ENCODE peak calls at places on chromosomes 2 and 18, in five cellular contexts. T is A549, V is upper lobe of right lung, E is putamen, C is Peyer's patch. R is an unnamed sample.

GRCh38 chr2:62219407-62220159 is 23.7 kb downstream of the B3GNT2 start:
- DNase-seq in T (no peak), V (no peak), E (no peak), C (no peak), R (no peak)

GRCh38 chr2:188668017-188668663 is 306.0 kb upstream of the COL3A1 start:
- DNase-seq in T (peak), V (no peak), E (no peak), C (no peak), R (no peak)

GRCh38 chr18:269480-270090 is 1.7 kb upstream of the THOC1 start:
- DNase-seq in T (no peak), V (no peak), E (no peak), C (no peak), R (no peak)

GRCh38 chr18:8990276-8991031 is 112.0 kb upstream of the NDUFV2 start:
- DNase-seq in T (no peak), V (no peak), E (no peak), C (no peak), R (no peak)

GRCh38 chr2:154240921-154241379 is 369.2 kb downstream of the GALNT13 start:
- DNase-seq in T (peak), V (peak), E (no peak), C (no peak), R (no peak)

GRCh38 chr2:85503611-85504433 is 35.1 kb upstream of the MAT2A start:
- DNase-seq in T (no peak), V (no peak), E (no peak), C (no peak), R (no peak)

GRCh38 chr2:235532307-235532706 is 38.5 kb downstream of the AGAP1 start:
- DNase-seq in T (no peak), V (peak), E (no peak), C (no peak), R (no peak)

GRCh38 chr2:3470166-3470651 is 49.1 kb downstream of the ADI1 start:
- DNase-seq in T (no peak), V (peak), E (no peak), C (no peak), R (no peak)

GRCh38 chr2:191247381-191248057 is 2.3 kb downstream of the MYO1B start:
- DNase-seq in T (peak), V (no peak), E (no peak), C (peak), R (no peak)

GRCh38 chr18:75107931-75108276 is 101.0 kb downstream of the PTGR3 start:
- DNase-seq in T (no peak), V (no peak), E (no peak), C (no peak), R (no peak)

GRCh38 chr2:30949435-30949834 is 142.2 kb upstream of the CAPN13 start:
- DNase-seq in T (no peak), V (no peak), E (no peak), C (no peak), R (no peak)

GRCh38 chr2:136057023-136057801 is 60.7 kb downstream of the CXCR4 start:
- DNase-seq in T (no peak), V (no peak), E (no peak), C (no peak), R (no peak)

GRCh38 chr2:101387151-101387807 is at the start of gene CREG2:
- DNase-seq in T (peak), V (peak), E (peak), C (peak), R (no peak)

GRCh38 chr2:85266424-85267041 is 61.3 kb downstream of the TGOLN2 start:
- DNase-seq in T (peak), V (peak), E (no peak), C (peak), R (no peak)

GRCh38 chr2:36403675-36404230 is 48.2 kb downstream of the CRIM1 start:
- DNase-seq in T (peak), V (no peak), E (no peak), C (no peak), R (no peak)

GRCh38 chr18:47797126-47797525 is 133.3 kb downstream of the SMAD2 start:
- DNase-seq in T (no peak), V (no peak), E (no peak), C (no peak), R (no peak)

GRCh38 chr2:201837824-201838340 is 31.5 kb downstream of the CDK15 start:
- DNase-seq in T (no peak), V (no peak), E (no peak), C (no peak), R (no peak)

GRCh38 chr18:40041951-40042350 is 1913.1 kb upstream of the PIK3C3 start:
- DNase-seq in T (no peak), V (no peak), E (no peak), C (no peak), R (no peak)

GRCh38 chr18:12838178-12838634 is 45.8 kb downstream of the PTPN2 start:
- DNase-seq in T (peak), V (peak), E (no peak), C (peak), R (no peak)

GRCh38 chr2:84495539-84496146 is 20.7 kb upstream of the DNAH6 start:
- DNase-seq in T (peak), V (no peak), E (peak), C (no peak), R (peak)

GRCh38 chr2:61853086-61853847 is 593 bp downstream of the FAM161A start:
- DNase-seq in T (peak), V (peak), E (no peak), C (no peak), R (no peak)

GRCh38 chr2:162840598-162841246 is 2.2 kb upstream of the KCNH7 start:
- DNase-seq in T (peak), V (no peak), E (peak), C (no peak), R (peak)

GRCh38 chr2:63614983-63615945 is 26.5 kb downstream of the MDH1 start:
- DNase-seq in T (peak), V (no peak), E (no peak), C (no peak), R (peak)

GRCh38 chr2:86235196-86235980 is 36.1 kb downstream of the MRPL35 start:
- DNase-seq in T (no peak), V (no peak), E (no peak), C (no peak), R (no peak)

GRCh38 chr18:53850918-53851317 is 373.6 kb downstream of the MBD2 start:
- DNase-seq in T (no peak), V (no peak), E (no peak), C (no peak), R (no peak)

GRCh38 chr18:68504441-68505221 is 210.3 kb downstream of the TMX3 start:
- DNase-seq in T (no peak), V (no peak), E (no peak), C (no peak), R (no peak)

GRCh38 chr2:155546715-155547555 is 785.6 kb downstream of the NR4A2 start:
- DNase-seq in T (no peak), V (no peak), E (no peak), C (no peak), R (no peak)

GRCh38 chr2:58925676-58926081 is 684.6 kb upstream of the FANCL start:
- DNase-seq in T (no peak), V (no peak), E (no peak), C (no peak), R (no peak)

GRCh38 chr18:10437837-10438236 is 16.6 kb upstream of the APCDD1 start:
- DNase-seq in T (peak), V (no peak), E (no peak), C (no peak), R (no peak)

GRCh38 chr2:108630567-108631405 is 88.5 kb upstream of the RANBP2 start:
- DNase-seq in T (no peak), V (no peak), E (no peak), C (no peak), R (no peak)

GRCh38 chr2:23250371-23250770 is 134.6 kb upstream of the KLHL29 start:
- DNase-seq in T (no peak), V (no peak), E (peak), C (no peak), R (no peak)

GRCh38 chr2:96315400-96316071 is 9.6 kb upstream of the ITPRIPL1 start:
- DNase-seq in T (peak), V (no peak), E (no peak), C (no peak), R (no peak)

GRCh38 chr2:102116675-102117471 is 25.7 kb upstream of the IL1R1 start:
- DNase-seq in T (no peak), V (no peak), E (peak), C (no peak), R (no peak)

GRCh38 chr18:70041459-70042020 is 93.9 kb upstream of the CD226 start:
- DNase-seq in T (no peak), V (no peak), E (no peak), C (no peak), R (no peak)

GRCh38 chr18:77067315-77068061 is 65.1 kb downstream of the MBP start:
- DNase-seq in T (peak), V (peak), E (no peak), C (peak), R (no peak)

R was measured in iPS DF 19.7.